ENCODE peak calls at places on chromosomes 3 and 15, in four cellular contexts. K is A549, S is foreskin fibroblast, I is endothelial cell. N is an unnamed sample.

GRCh38 chr3:8987673-8988655 is 24.7 kb upstream of the RAD18 start:
- DNase-seq in S (peak), K (peak), I (peak), N (peak)

GRCh38 chr15:100298257-100298656 is 43.5 kb downstream of the ADAMTS17 start:
- DNase-seq in K (no peak), I (no peak), S (no peak), N (no peak)

GRCh38 chr3:127740136-127740915 is 67.6 kb downstream of the ABTB1 start:
- DNase-seq in I (no peak), K (no peak), S (no peak), N (no peak)

GRCh38 chr3:177037241-177037640 is 160.0 kb downstream of the TBL1XR1 start:
- DNase-seq in S (no peak), I (no peak), K (no peak), N (no peak)

GRCh38 chr3:37973250-37974054 is 17.1 kb upstream of the VILL start:
- DNase-seq in K (peak), I (no peak), S (no peak), N (no peak)

GRCh38 chr3:76859596-76859995 is 180.3 kb upstream of the ROBO2 start:
- DNase-seq in S (peak), I (no peak), K (no peak), N (no peak)

GRCh38 chr3:52685285-52685704 is 418 bp downstream of the PBRM1 start:
- DNase-seq in S (peak), I (peak), K (peak), N (peak)

GRCh38 chr3:165983284-165983683 is 146.1 kb upstream of the BCHE start:
- DNase-seq in K (no peak), S (no peak), I (no peak), N (no peak)

GRCh38 chr3:153290278-153291015 is 128.4 kb downstream of the RAP2B start:
- DNase-seq in K (no peak), I (no peak), S (no peak), N (no peak)

GRCh38 chr3:72343078-72343477 is 505.2 kb downstream of the SHQ1 start:
- DNase-seq in I (no peak), K (no peak), S (peak), N (no peak)

GRCh38 chr15:69134841-69135240 is 25.6 kb upstream of the GLCE start:
- DNase-seq in I (no peak), S (no peak), K (no peak), N (no peak)

GRCh38 chr15:82533801-82534200 is 6.5 kb downstream of the RPS17 start:
- DNase-seq in I (no peak), K (no peak), S (no peak), N (no peak)

GRCh38 chr3:183857863-183858262 is 26.8 kb downstream of the PARL start:
- DNase-seq in I (no peak), S (no peak), K (no peak), N (no peak)

GRCh38 chr3:138093721-138094120 is 21.7 kb downstream of the DZIP1L start:
- DNase-seq in K (no peak), I (no peak), S (no peak), N (no peak)

GRCh38 chr3:52636673-52637072 is 49.0 kb downstream of the PBRM1 start:
- DNase-seq in S (no peak), I (no peak), K (no peak), N (no peak)

GRCh38 chr15:97978408-97979130 is 18.1 kb downstream of the ARRDC4 start:
- DNase-seq in S (peak), I (no peak), K (no peak), N (no peak)

GRCh38 chr15:85407421-85408269 is 27.2 kb downstream of the AKAP13 start:
- DNase-seq in K (peak), S (peak), I (no peak), N (no peak)

GRCh38 chr3:128620268-128620691 is 30.3 kb downstream of the RPN1 start:
- DNase-seq in K (no peak), I (no peak), S (no peak), N (no peak)

GRCh38 chr3:101466465-101467309 is 46.3 kb downstream of the SENP7 start:
- DNase-seq in K (peak), S (no peak), I (peak), N (no peak)

GRCh38 chr3:14884665-14885064 is 62.7 kb upstream of the NR2C2 start:
- DNase-seq in K (no peak), I (no peak), S (no peak), N (no peak)

GRCh38 chr3:102060814-102061213 is 211.5 kb downstream of the NFKBIZ start:
- DNase-seq in I (no peak), S (no peak), K (peak), N (no peak)

GRCh38 chr15:58839485-58839884 is 68.4 kb downstream of the MINDY2 start:
- DNase-seq in I (no peak), S (no peak), K (peak), N (no peak)

GRCh38 chr15:49282366-49282765 is 112.3 kb downstream of the GALK2 start:
- DNase-seq in S (no peak), K (no peak), I (no peak), N (no peak)

GRCh38 chr3:16606398-16606797 is 1.2 kb upstream of the DAZL start:
- DNase-seq in I (no peak), K (no peak), S (no peak), N (no peak)

GRCh38 chr15:41291065-41291631 is 41.2 kb downstream of the OIP5 start:
- DNase-seq in K (no peak), I (no peak), S (no peak), N (no peak)

GRCh38 chr3:193656445-193656844 is 63.4 kb downstream of the OPA1 start:
- DNase-seq in S (no peak), K (no peak), I (no peak), N (no peak)

GRCh38 chr3:30512596-30512995 is 93.8 kb upstream of the TGFBR2 start:
- DNase-seq in S (no peak), I (no peak), K (no peak), N (no peak)

GRCh38 chr3:71045917-71046282 is 537.6 kb downstream of the FOXP1 start:
- DNase-seq in I (no peak), K (no peak), S (no peak), N (no peak)

GRCh38 chr15:84833447-84833846 is 16.3 kb downstream of the ALPK3 start:
- DNase-seq in S (peak), K (no peak), I (no peak), N (no peak)

GRCh38 chr3:192055946-192056345 is 595.0 kb downstream of the PYDC2 start:
- DNase-seq in S (no peak), I (no peak), K (no peak), N (no peak)

GRCh38 chr15:98121514-98121913 is 161.0 kb downstream of the ARRDC4 start:
- DNase-seq in S (no peak), K (no peak), I (no peak), N (no peak)

GRCh38 chr15:44763187-44763586 is 26.9 kb downstream of the TRIM69 start:
- DNase-seq in S (no peak), I (no peak), K (no peak), N (no peak)
- TF ChIP-seq CTCF in S (no peak), I (no peak), K (no peak), N (no peak)

GRCh38 chr3:107627962-107628542 is 105.3 kb downstream of the BBX start:
- DNase-seq in K (no peak), I (no peak), S (no peak), N (no peak)
- TF ChIP-seq CTCF in K (peak), I (no peak), S (no peak), N (no peak)

GRCh38 chr3:50153782-50154475 is 1.2 kb upstream of the SEMA3F start:
- DNase-seq in I (no peak), S (no peak), K (no peak), N (no peak)

GRCh38 chr3:50154476-50154839 is 666 bp upstream of the SEMA3F start:
- DNase-seq in K (no peak), I (peak), S (no peak), N (no peak)

GRCh38 chr3:50155491-50155878 is 361 bp downstream of the SEMA3F start:
- DNase-seq in I (no peak), K (no peak), S (no peak), N (no peak)

GRCh38 chr3:50155891-50156290 is 767 bp downstream of the SEMA3F start:
- DNase-seq in K (no peak), S (no peak), I (no peak), N (no peak)

DNA sequence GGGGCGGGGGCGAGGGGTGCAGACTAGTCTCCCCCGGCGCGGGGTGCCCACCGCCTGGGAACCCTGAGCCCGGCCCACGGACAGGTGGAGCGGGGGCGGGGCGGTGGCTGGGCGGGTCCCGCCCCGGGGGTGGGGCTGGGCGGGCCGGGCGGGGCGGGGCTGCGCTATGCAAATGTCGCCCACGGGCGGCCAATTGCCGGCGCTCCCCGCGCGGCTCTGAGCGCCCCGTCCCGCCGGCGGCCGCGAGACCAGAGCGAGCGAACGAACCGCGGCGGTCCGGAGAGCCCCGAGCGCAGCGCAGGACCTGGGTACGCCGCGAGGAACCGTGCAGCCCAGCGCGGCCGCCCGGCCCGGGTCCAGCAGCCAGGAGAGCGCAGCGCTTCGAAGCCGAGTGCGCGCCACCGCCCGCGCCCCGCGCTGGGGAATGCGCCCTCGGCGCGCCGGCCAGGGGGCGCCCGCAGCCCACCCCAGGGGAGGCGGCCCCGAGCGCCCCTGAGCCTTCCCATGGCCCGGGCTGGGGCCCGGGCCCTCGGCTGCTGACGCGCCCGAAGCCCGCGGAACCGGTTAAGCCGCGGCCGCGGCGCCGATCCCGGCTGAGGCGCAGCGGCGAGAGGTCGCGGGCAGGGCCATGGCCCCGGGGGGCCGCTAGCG is at the start of gene SEMA3F:
- DNase-seq in K (peak), S (peak), I (peak), N (peak)
- TF ChIP-seq CTCF in K (peak), S (no peak), I (no peak), N (no peak)

DNA sequence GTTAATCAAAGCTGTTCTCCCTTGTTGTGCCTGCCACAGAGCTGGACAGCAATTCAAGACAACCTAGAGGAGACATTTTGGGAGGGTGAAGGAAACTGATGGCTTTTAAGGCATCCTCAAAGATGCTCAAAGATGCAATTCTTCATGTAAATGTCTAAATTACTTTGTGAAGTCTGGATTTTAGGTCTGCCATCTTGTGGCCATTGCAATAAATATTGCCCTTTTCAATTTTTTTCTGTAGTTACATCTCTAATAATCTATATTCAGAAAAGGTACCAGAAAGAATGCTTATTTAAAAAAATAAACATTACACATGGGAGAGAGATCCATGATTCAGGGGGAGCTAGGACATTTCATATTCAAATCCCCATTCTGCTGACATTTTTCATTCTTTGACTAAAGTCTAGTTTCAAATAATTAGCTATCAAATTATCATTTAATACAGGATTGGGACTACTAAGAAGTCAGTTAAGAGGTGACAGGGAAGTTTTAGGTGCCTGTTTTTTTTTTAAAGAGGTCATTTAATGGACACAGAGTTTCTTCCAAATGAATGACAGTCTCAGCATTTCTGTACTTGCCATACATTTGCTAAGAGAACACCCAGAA is 259.8 kb upstream of the WNT5A start:
- DNase-seq in S (no peak), K (no peak), I (no peak), N (no peak)
- TF ChIP-seq CTCF in S (peak), K (peak), I (peak), N (no peak)

GRCh38 chr3:104273046-104273649 is 1093.6 kb upstream of the ALCAM start:
- DNase-seq in S (peak), I (no peak), K (peak), N (no peak)
- TF ChIP-seq CTCF in S (peak), I (peak), K (peak), N (no peak)

GRCh38 chr3:171511450-171511849 is 51.2 kb upstream of the TNIK start:
- DNase-seq in K (no peak), I (no peak), S (no peak), N (no peak)

GRCh38 chr3:171508676-171509075 is 48.5 kb upstream of the TNIK start:
- DNase-seq in K (no peak), I (no peak), S (no peak), N (no peak)

GRCh38 chr3:171516765-171517164 is 56.6 kb upstream of the TNIK start:
- DNase-seq in I (no peak), K (no peak), S (no peak), N (no peak)

GRCh38 chr3:171514466-171514865 is 54.3 kb upstream of the TNIK start:
- DNase-seq in K (no peak), I (no peak), S (no peak), N (no peak)
- TF ChIP-seq CTCF in K (no peak), I (peak), S (no peak), N (no peak)

DNA sequence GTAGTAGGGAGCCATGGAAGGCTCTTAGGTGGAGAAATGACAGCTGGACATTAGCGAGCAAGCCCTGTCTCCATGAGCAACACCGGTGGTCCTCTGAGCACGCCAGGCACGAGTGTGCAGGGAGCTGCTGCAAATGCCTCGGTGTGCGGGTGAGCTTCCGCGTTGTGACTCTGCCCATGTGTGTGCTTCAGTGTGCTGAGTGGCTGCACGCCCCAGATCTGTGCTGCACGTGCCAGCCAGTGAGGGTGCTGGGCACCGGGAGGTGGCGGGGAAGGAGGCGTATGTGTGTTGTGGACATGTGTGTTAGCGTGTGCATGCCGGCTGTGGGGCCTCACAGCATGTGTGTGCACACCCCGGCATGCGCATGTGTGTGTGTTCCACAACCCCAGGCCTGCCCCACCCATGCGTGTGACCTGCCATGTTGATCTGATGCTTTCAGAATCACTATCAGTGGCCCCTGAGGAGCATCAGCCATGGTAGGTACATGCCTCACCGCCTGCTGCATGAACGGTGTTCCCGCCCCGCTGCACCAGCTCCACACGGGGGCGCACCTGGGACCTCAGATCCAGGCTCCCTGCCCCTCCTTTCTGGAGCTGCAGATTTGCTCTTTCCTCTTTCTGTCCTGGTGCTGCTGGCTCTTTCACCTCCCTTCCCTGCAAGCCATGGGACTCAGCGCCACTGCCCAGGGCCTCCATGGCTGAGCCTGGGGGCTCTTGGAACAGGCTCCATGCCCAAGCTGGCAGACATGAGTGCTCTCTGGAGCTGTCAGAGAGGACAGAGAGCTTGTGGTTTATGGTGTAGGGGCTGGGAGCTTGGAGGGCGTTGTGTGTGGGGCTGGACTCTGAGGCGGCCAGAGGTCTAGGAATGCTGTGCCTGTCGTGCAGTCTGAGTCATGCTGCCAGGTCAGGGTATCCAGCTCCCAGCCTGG is 169.4 kb downstream of the TBC1D2B start:
- DNase-seq in I (peak), K (no peak), S (no peak), N (no peak)
- TF ChIP-seq CTCF in I (peak), K (no peak), S (peak), N (no peak)

GRCh38 chr3:139629033-139629432 is 48.7 kb downstream of the NMNAT3 start:
- DNase-seq in I (no peak), K (peak), S (no peak), N (no peak)
- TF ChIP-seq CTCF in I (no peak), K (peak), S (no peak), N (no peak)

DNA sequence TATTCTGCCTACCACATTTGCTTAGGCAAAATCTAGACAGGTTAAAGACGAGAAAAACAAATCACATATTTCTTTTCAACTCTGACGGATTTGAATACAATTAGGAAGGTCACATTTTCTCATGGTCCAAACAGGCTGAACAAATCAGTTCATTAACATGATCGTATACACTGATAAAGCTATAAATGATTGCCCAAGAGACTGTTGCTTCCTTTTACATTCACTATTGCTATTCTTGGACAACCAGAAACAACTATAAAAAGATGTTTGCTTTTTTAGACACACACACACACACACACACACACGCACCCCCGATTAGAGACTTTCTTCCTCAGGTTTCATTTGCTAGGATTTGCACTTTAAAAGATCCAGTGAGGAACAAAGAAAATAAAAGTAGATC is 122.3 kb upstream of the BHLHE40 start:
- DNase-seq in K (no peak), I (no peak), S (no peak), N (no peak)
- TF ChIP-seq CTCF in K (no peak), I (no peak), S (no peak), N (no peak)